ENCODE peak calls at places on chromosome 1, in four cellular contexts. One of them, this sample, is unnamed.

GRCh38 chr1:115539061-115539460 is 102.7 kb upstream of the VANGL1 start:
- DNase-seq in CD8-positive, alpha-beta T cell: no peak
- DNase-seq in BE2C: no peak
- DNase-seq in HAP-1: no peak
- DNase-seq in this sample: peak; percentile 28

GRCh38 chr1:33302325-33302724 is 18.6 kb downstream of the A3GALT2 start:
- DNase-seq in BE2C: no peak
- DNase-seq in HAP-1: no peak
- DNase-seq in CD8-positive, alpha-beta T cell: no peak
- DNase-seq in this sample: no peak

GRCh38 chr1:9823943-9824701 is at the start of gene CLSTN1:
- DNase-seq in CD8-positive, alpha-beta T cell: peak; percentile 90
- DNase-seq in HAP-1: peak; percentile 76
- DNase-seq in BE2C: peak; percentile 88
- DNase-seq in this sample: peak; percentile 92

GRCh38 chr1:24535778-24536177 is 20.1 kb upstream of the NCMAP start:
- DNase-seq in BE2C: no peak
- DNase-seq in CD8-positive, alpha-beta T cell: no peak
- DNase-seq in HAP-1: no peak
- DNase-seq in this sample: no peak

GRCh38 chr1:56803561-56804156 is 15.5 kb downstream of the FYB2 start:
- DNase-seq in HAP-1: peak; percentile 23
- DNase-seq in BE2C: peak; percentile 41
- DNase-seq in CD8-positive, alpha-beta T cell: no peak
- DNase-seq in this sample: no peak

GRCh38 chr1:160993544-160993943 is 27.4 kb downstream of the F11R start:
- DNase-seq in CD8-positive, alpha-beta T cell: no peak
- DNase-seq in BE2C: no peak
- DNase-seq in HAP-1: peak; percentile 48
- DNase-seq in this sample: no peak

GRCh38 chr1:152035406-152036315 is 1.1 kb downstream of the S100A11 start:
- DNase-seq in HAP-1: peak; percentile 33
- DNase-seq in BE2C: no peak
- DNase-seq in CD8-positive, alpha-beta T cell: no peak
- DNase-seq in this sample: no peak

GRCh38 chr1:54667797-54668196 is 26.2 kb downstream of the MROH7 start:
- DNase-seq in BE2C: no peak
- DNase-seq in HAP-1: no peak
- DNase-seq in CD8-positive, alpha-beta T cell: no peak
- DNase-seq in this sample: no peak

GRCh38 chr1:113652773-113653172 is 106.5 kb downstream of the PHTF1 start:
- DNase-seq in BE2C: no peak
- DNase-seq in CD8-positive, alpha-beta T cell: no peak
- DNase-seq in HAP-1: no peak
- DNase-seq in this sample: no peak

GRCh38 chr1:14120895-14121294 is 420.9 kb downstream of the PRDM2 start:
- DNase-seq in HAP-1: no peak
- DNase-seq in BE2C: no peak
- DNase-seq in CD8-positive, alpha-beta T cell: no peak
- DNase-seq in this sample: no peak

GRCh38 chr1:56382890-56383289 is 196.5 kb downstream of the PLPP3 start:
- DNase-seq in BE2C: no peak
- DNase-seq in CD8-positive, alpha-beta T cell: no peak
- DNase-seq in HAP-1: no peak
- DNase-seq in this sample: no peak

GRCh38 chr1:1305300-1306069 is 2.2 kb downstream of the ACAP3 start:
- DNase-seq in HAP-1: no peak
- DNase-seq in BE2C: peak; percentile 79
- DNase-seq in CD8-positive, alpha-beta T cell: peak; percentile 76
- DNase-seq in this sample: peak; percentile 75

GRCh38 chr1:67482733-67483482 is 52.7 kb upstream of the SERBP1 start:
- DNase-seq in BE2C: no peak
- DNase-seq in CD8-positive, alpha-beta T cell: no peak
- DNase-seq in HAP-1: no peak
- DNase-seq in this sample: no peak

GRCh38 chr1:209860293-209860881 is 32.6 kb downstream of the UTP25 start:
- DNase-seq in BE2C: peak; percentile 93
- DNase-seq in CD8-positive, alpha-beta T cell: peak; percentile 56
- DNase-seq in HAP-1: peak; percentile 68
- DNase-seq in this sample: peak; percentile 66

GRCh38 chr1:157124855-157125254 is 13.3 kb downstream of the ETV3 start:
- DNase-seq in BE2C: no peak
- DNase-seq in CD8-positive, alpha-beta T cell: no peak
- DNase-seq in HAP-1: no peak
- DNase-seq in this sample: no peak

GRCh38 chr1:94325379-94326302 is 88.3 kb upstream of the ARHGAP29 start:
- DNase-seq in BE2C: no peak
- DNase-seq in HAP-1: no peak
- DNase-seq in CD8-positive, alpha-beta T cell: no peak
- DNase-seq in this sample: no peak

GRCh38 chr1:187383366-187383765 is 554.6 kb downstream of the PLA2G4A start:
- DNase-seq in HAP-1: no peak
- DNase-seq in BE2C: peak; percentile 19
- DNase-seq in CD8-positive, alpha-beta T cell: no peak
- DNase-seq in this sample: no peak

GRCh38 chr1:156115514-156116374 is 1.2 kb downstream of the LMNA start:
- DNase-seq in CD8-positive, alpha-beta T cell: no peak
- DNase-seq in BE2C: peak; percentile 47
- DNase-seq in HAP-1: peak; percentile 46
- DNase-seq in this sample: peak; percentile 64

GRCh38 chr1:215399787-215400186 is 167.3 kb upstream of the KCTD3 start:
- DNase-seq in HAP-1: no peak
- DNase-seq in BE2C: no peak
- DNase-seq in CD8-positive, alpha-beta T cell: no peak
- DNase-seq in this sample: no peak

GRCh38 chr1:119448112-119448511 is 33.2 kb downstream of the HSD3B2 start:
- DNase-seq in CD8-positive, alpha-beta T cell: no peak
- DNase-seq in HAP-1: no peak
- DNase-seq in BE2C: no peak
- DNase-seq in this sample: no peak

GRCh38 chr1:202821467-202821866 is 10.7 kb downstream of the PCAT6 start:
- DNase-seq in HAP-1: no peak
- DNase-seq in BE2C: no peak
- DNase-seq in CD8-positive, alpha-beta T cell: no peak
- DNase-seq in this sample: no peak

DNA sequence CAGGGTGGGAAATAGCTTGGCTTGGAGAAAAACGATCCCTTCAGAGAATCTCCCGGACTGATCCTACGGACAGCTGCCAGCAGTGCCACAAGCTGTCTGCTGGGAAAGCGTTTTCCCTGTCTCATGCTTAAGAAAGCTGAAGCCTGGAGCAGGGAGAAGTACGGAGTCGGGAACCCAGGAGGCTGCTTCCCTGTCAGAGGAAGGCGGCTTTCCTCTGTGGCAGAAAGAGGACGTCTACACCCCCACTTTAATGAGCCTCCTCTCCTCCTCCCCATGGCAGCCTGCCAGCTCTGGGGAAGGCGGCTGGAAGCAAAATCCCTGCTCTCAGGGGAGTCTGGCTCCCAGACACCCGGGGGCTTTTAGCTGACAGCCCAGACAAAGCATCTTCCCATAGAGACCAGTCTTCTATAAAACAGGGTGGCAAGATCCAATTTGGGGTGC is 7.3 kb downstream of the KIF21B start:
- DNase-seq in BE2C: peak; percentile 70
- DNase-seq in HAP-1: no peak
- DNase-seq in CD8-positive, alpha-beta T cell: no peak
- DNase-seq in this sample: peak; percentile 33
- H3K4me1 ChIP-seq in BE2C: peaks cover 22% of the 10 kb centered on the region
- H3K4me1 ChIP-seq in HAP-1: peaks cover 6% of the 10 kb centered on the region
- H3K4me1 ChIP-seq in CD8-positive, alpha-beta T cell: peaks cover 98% of the 10 kb centered on the region
- H3K4me1 ChIP-seq in this sample: peaks cover 24% of the 10 kb centered on the region

GRCh38 chr1:61293197-61293596 is 210.8 kb downstream of the NFIA start:
- DNase-seq in BE2C: no peak
- DNase-seq in CD8-positive, alpha-beta T cell: no peak
- DNase-seq in HAP-1: no peak
- DNase-seq in this sample: no peak
- H3K4me1 ChIP-seq in BE2C: no peaks in the 10 kb centered on the region
- H3K4me1 ChIP-seq in CD8-positive, alpha-beta T cell: no peaks in the 10 kb centered on the region
- H3K4me1 ChIP-seq in HAP-1: peaks cover 32% of the 10 kb centered on the region
- H3K4me1 ChIP-seq in this sample: peaks cover 48% of the 10 kb centered on the region

GRCh38 chr1:64962447-64962846 is 3.9 kb downstream of the JAK1 start:
- DNase-seq in BE2C: no peak
- DNase-seq in HAP-1: no peak
- DNase-seq in CD8-positive, alpha-beta T cell: no peak
- DNase-seq in this sample: no peak
- H3K4me1 ChIP-seq in BE2C: no peaks in the 10 kb centered on the region
- H3K4me1 ChIP-seq in HAP-1: peaks cover 13% of the 10 kb centered on the region
- H3K4me1 ChIP-seq in CD8-positive, alpha-beta T cell: peaks cover 76% of the 10 kb centered on the region
- H3K4me1 ChIP-seq in this sample: peaks cover 91% of the 10 kb centered on the region

GRCh38 chr1:150620919-150621318 is 8.5 kb downstream of the ENSA start:
- DNase-seq in HAP-1: no peak
- DNase-seq in CD8-positive, alpha-beta T cell: no peak
- DNase-seq in BE2C: no peak
- DNase-seq in this sample: no peak
- H3K4me1 ChIP-seq in HAP-1: no peaks in the 10 kb centered on the region
- H3K4me1 ChIP-seq in CD8-positive, alpha-beta T cell: peaks cover 19% of the 10 kb centered on the region
- H3K4me1 ChIP-seq in BE2C: peaks cover 4% of the 10 kb centered on the region
- H3K4me1 ChIP-seq in this sample: peaks cover 66% of the 10 kb centered on the region

DNA sequence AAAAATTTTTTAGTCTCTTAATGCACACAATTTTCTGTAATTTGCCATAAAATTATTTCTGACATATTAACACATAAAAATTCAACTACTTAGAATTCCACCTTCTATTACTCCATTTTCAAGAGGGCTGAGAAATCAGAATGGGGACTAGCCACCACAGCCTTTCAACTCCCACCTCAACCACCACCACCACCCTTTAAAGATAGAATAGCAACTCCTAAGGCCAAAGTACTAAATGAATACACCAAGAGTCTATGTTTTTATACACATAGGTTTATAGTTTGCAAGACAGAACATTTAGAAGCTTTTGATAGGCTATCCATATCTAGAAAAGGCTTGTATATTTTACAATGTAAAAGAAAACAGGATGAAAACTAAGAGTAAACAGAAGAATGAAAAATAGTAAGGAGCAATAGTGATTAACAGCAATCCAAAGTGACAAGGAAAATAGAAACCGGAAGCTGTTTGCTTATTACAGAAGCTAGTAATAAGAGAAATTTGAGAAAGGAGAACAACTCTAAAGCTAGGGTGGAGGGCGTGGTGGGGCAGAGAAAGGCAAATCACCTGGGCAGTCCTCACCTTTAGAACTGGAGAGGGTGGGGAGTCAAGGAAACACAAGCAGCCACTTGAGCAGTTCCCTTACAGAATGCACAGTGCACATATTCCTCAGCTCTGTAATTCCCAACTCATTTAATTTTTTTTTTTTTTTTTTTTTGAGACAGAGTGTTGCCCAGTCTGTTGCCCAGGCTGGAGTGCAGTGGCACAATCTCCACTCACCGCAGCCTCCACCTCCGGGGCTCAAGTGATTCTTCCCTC is 27.7 kb downstream of the EPS15 start:
- DNase-seq in BE2C: no peak
- DNase-seq in CD8-positive, alpha-beta T cell: no peak
- DNase-seq in HAP-1: no peak
- DNase-seq in this sample: no peak
- H3K4me1 ChIP-seq in BE2C: no peaks in the 10 kb centered on the region
- H3K4me1 ChIP-seq in CD8-positive, alpha-beta T cell: peaks cover 19% of the 10 kb centered on the region
- H3K4me1 ChIP-seq in HAP-1: peaks cover 6% of the 10 kb centered on the region
- H3K4me1 ChIP-seq in this sample: peaks cover 92% of the 10 kb centered on the region